ENCODE peak calls at places on chromosomes 11 and 22, in ten cellular contexts. D is sigmoid colon; B is cardiac fibroblast; H is progenitor cell of endocrine pancreas; Q is nucleus accumbens; W is bronchial epithelial cell; O is NCI-H345; S is NCI-H1105 treated with DMSO at 0.1 percent for 48 hours; T is aorta; G is activated CD4-positive, CD25-positive, alpha-beta regulatory T cell. I is an unnamed sample.

GRCh38 chr11:131118247-131118646 is 202.0 kb upstream of the SNX19 start:
- DNase-seq in H (no peak), T (no peak), O (no peak), S (no peak), G (no peak), B (no peak), W (peak), Q (no peak), D (no peak), I (no peak)

GRCh38 chr11:102676086-102676485 is 29.5 kb downstream of the MMP27 start:
- DNase-seq in W (no peak), D (no peak), H (no peak), G (no peak), T (no peak), S (no peak), B (no peak), O (no peak), Q (no peak), I (no peak)

GRCh38 chr11:5367461-5368074 is 16.0 kb upstream of the OR51M1 start:
- DNase-seq in T (no peak), H (no peak), W (no peak), G (no peak), O (no peak), Q (no peak), D (no peak), B (peak), S (no peak), I (peak)

GRCh38 chr22:30246962-30247376 is 410 bp upstream of the LIF start:
- DNase-seq in G (no peak), O (no peak), H (no peak), T (no peak), Q (no peak), B (no peak), W (no peak), D (no peak), S (no peak), I (no peak)

GRCh38 chr11:47995318-47995717 is 15.0 kb downstream of the PTPRJ start:
- DNase-seq in W (no peak), B (no peak), T (no peak), G (no peak), S (no peak), O (no peak), D (no peak), Q (no peak), H (no peak), I (peak)

GRCh38 chr22:45218974-45219373 is 21.7 kb downstream of the KIAA0930 start:
- DNase-seq in O (no peak), D (no peak), Q (no peak), S (peak), T (no peak), G (no peak), B (no peak), H (no peak), W (no peak), I (peak)

GRCh38 chr11:44619931-44620725 is 54.7 kb downstream of the CD82 start:
- DNase-seq in G (no peak), S (no peak), D (peak), W (no peak), Q (no peak), O (no peak), T (peak), B (no peak), H (no peak), I (no peak)

GRCh38 chr11:76047231-76047630 is 159.1 kb downstream of the WNT11 start:
- DNase-seq in S (no peak), T (no peak), W (no peak), D (no peak), G (no peak), H (no peak), O (no peak), B (peak), Q (no peak), I (no peak)

GRCh38 chr11:41051919-41052630 is 407.4 kb downstream of the LRRC4C start:
- DNase-seq in T (no peak), H (no peak), D (no peak), O (no peak), B (no peak), S (no peak), G (no peak), Q (no peak), W (peak), I (no peak)

GRCh38 chr11:112016765-112017356 is 8.3 kb upstream of the DLAT start:
- DNase-seq in B (peak), W (peak), H (no peak), D (no peak), G (no peak), S (no peak), T (no peak), O (no peak), Q (no peak), I (peak)

GRCh38 chr11:62552465-62552782 is 5.8 kb upstream of the AHNAK start:
- DNase-seq in D (peak), B (peak), S (no peak), W (peak), H (no peak), T (no peak), O (no peak), Q (no peak), G (no peak), I (no peak)

GRCh38 chr11:7668911-7669310 is 4.4 kb downstream of the CYB5R2 start:
- DNase-seq in S (no peak), B (peak), G (no peak), H (no peak), Q (no peak), O (no peak), D (no peak), T (no peak), W (peak), I (peak)

GRCh38 chr22:28547132-28547842 is 132.4 kb downstream of the TTC28 start:
- DNase-seq in Q (no peak), G (no peak), W (peak), B (peak), H (no peak), T (no peak), O (no peak), D (no peak), S (no peak), I (no peak)

GRCh38 chr22:39284142-39284980 is 35.1 kb downstream of the RPL3 start:
- DNase-seq in G (no peak), Q (no peak), T (no peak), O (no peak), H (no peak), S (no peak), B (no peak), D (no peak), W (no peak), I (peak)

GRCh38 chr22:49964136-49964492 is 3.5 kb downstream of the PIM3 start:
- DNase-seq in S (no peak), B (no peak), Q (no peak), W (no peak), T (peak), D (peak), G (no peak), H (no peak), O (no peak), I (no peak)

GRCh38 chr22:35231585-35232084 is 25.7 kb upstream of the HMGXB4 start:
- DNase-seq in T (peak), S (peak), D (no peak), Q (no peak), H (peak), B (peak), G (peak), W (peak), O (peak), I (peak)

GRCh38 chr11:119635041-119635745 is 93.8 kb downstream of the NECTIN1 start:
- DNase-seq in T (no peak), S (no peak), H (no peak), Q (no peak), D (no peak), G (no peak), B (no peak), O (no peak), W (no peak), I (no peak)

GRCh38 chr11:105389952-105390351 is 219.9 kb upstream of the GRIA4 start:
- DNase-seq in W (no peak), S (no peak), D (no peak), B (no peak), Q (no peak), O (no peak), H (no peak), T (no peak), G (no peak), I (no peak)

GRCh38 chr22:38347181-38347943 is 30.1 kb upstream of the CSNK1E start:
- DNase-seq in T (peak), D (peak), G (no peak), H (no peak), B (no peak), Q (no peak), O (no peak), W (no peak), S (no peak), I (peak)

GRCh38 chr22:40525250-40525884 is 111.2 kb downstream of the MRTFA start:
- DNase-seq in D (no peak), G (peak), T (peak), W (no peak), H (no peak), O (no peak), B (peak), Q (peak), S (peak), I (peak)

GRCh38 chr11:122422707-122423106 is 232.8 kb upstream of the UBASH3B start:
- DNase-seq in H (no peak), B (peak), G (no peak), O (no peak), Q (no peak), S (no peak), W (peak), D (no peak), T (no peak), I (no peak)

GRCh38 chr22:36323182-36323854 is 64.4 kb downstream of the MYH9 start:
- DNase-seq in H (no peak), B (peak), W (no peak), O (no peak), D (peak), Q (no peak), S (no peak), G (no peak), T (peak), I (peak)

GRCh38 chr22:47123006-47123826 is 360.8 kb downstream of the TBC1D22A start:
- DNase-seq in W (peak), Q (no peak), H (no peak), D (no peak), T (peak), S (no peak), G (no peak), B (no peak), O (no peak), I (no peak)

GRCh38 chr11:28011813-28012212 is 96.1 kb downstream of the KIF18A start:
- DNase-seq in T (no peak), W (no peak), G (no peak), Q (no peak), B (no peak), H (no peak), D (no peak), S (no peak), O (no peak), I (no peak)

GRCh38 chr22:45742866-45743450 is 71.3 kb downstream of the ATXN10 start:
- DNase-seq in D (no peak), W (peak), G (no peak), T (peak), B (peak), Q (no peak), H (no peak), O (no peak), S (no peak), I (no peak)